ENCODE peak calls at places on chromosomes 4 and X, in ten cellular contexts. One of them, this sample, is unnamed. For H3K27me3 and H3K9me3, the result is how much of the 10 kb centered on the place peaks cover.

GRCh38 chr4:182206916-182207315 is 36.3 kb upstream of the TENM3 start:
- DNase-seq in heart left ventricle: no peak
- DNase-seq in lower lobe of right lung: no peak
- DNase-seq in psoas muscle: no peak
- DNase-seq in SK-N-SH: no peak
- DNase-seq in tibial artery: no peak
- DNase-seq in naive thymus-derived CD4-positive, alpha-beta T cell: no peak
- DNase-seq in SJCRH30: no peak
- DNase-seq in stomach: no peak
- DNase-seq in H9: no peak
- DNase-seq in this sample: no peak

GRCh38 chr4:118012142-118012541 is 22.1 kb upstream of the NDST3 start:
- DNase-seq in psoas muscle: no peak
- DNase-seq in SJCRH30: no peak
- DNase-seq in lower lobe of right lung: no peak
- DNase-seq in heart left ventricle: no peak
- DNase-seq in naive thymus-derived CD4-positive, alpha-beta T cell: no peak
- DNase-seq in H9: no peak
- DNase-seq in SK-N-SH: no peak
- DNase-seq in tibial artery: no peak
- DNase-seq in stomach: no peak
- DNase-seq in this sample: no peak

GRCh38 chrX:40952855-40953254 is 132.4 kb upstream of the USP9X start:
- DNase-seq in lower lobe of right lung: no peak
- DNase-seq in stomach: no peak
- DNase-seq in psoas muscle: no peak
- DNase-seq in SK-N-SH: no peak
- DNase-seq in heart left ventricle: no peak
- DNase-seq in naive thymus-derived CD4-positive, alpha-beta T cell: peak
- DNase-seq in SJCRH30: no peak
- DNase-seq in H9: no peak
- DNase-seq in tibial artery: no peak
- DNase-seq in this sample: no peak

GRCh38 chr4:7857238-7857701 is 82.4 kb downstream of the AFAP1 start:
- DNase-seq in naive thymus-derived CD4-positive, alpha-beta T cell: no peak
- DNase-seq in tibial artery: no peak
- DNase-seq in SJCRH30: no peak
- DNase-seq in heart left ventricle: peak
- DNase-seq in lower lobe of right lung: no peak
- DNase-seq in stomach: no peak
- DNase-seq in psoas muscle: no peak
- DNase-seq in SK-N-SH: no peak
- DNase-seq in H9: no peak
- DNase-seq in this sample: no peak

GRCh38 chrX:39605866-39606265 is 491.9 kb downstream of the BCOR start:
- DNase-seq in lower lobe of right lung: no peak
- DNase-seq in SJCRH30: no peak
- DNase-seq in heart left ventricle: no peak
- DNase-seq in stomach: no peak
- DNase-seq in tibial artery: no peak
- DNase-seq in H9: no peak
- DNase-seq in naive thymus-derived CD4-positive, alpha-beta T cell: no peak
- DNase-seq in SK-N-SH: no peak
- DNase-seq in psoas muscle: no peak
- DNase-seq in this sample: no peak

GRCh38 chr4:152382057-152382785 is 153.7 kb downstream of the FBXW7 start:
- DNase-seq in H9: no peak
- DNase-seq in psoas muscle: peak
- DNase-seq in lower lobe of right lung: no peak
- DNase-seq in stomach: no peak
- DNase-seq in tibial artery: no peak
- DNase-seq in SJCRH30: peak
- DNase-seq in heart left ventricle: peak
- DNase-seq in naive thymus-derived CD4-positive, alpha-beta T cell: peak
- DNase-seq in SK-N-SH: no peak
- DNase-seq in this sample: no peak

GRCh38 chrX:13754765-13755164 is 20.2 kb downstream of the OFD1 start:
- DNase-seq in stomach: no peak
- DNase-seq in SK-N-SH: no peak
- DNase-seq in SJCRH30: no peak
- DNase-seq in heart left ventricle: no peak
- DNase-seq in psoas muscle: no peak
- DNase-seq in lower lobe of right lung: no peak
- DNase-seq in H9: no peak
- DNase-seq in naive thymus-derived CD4-positive, alpha-beta T cell: no peak
- DNase-seq in tibial artery: no peak
- DNase-seq in this sample: no peak

GRCh38 chrX:9566150-9566621 is 101.3 kb downstream of the TBL1X start:
- DNase-seq in lower lobe of right lung: no peak
- DNase-seq in stomach: peak
- DNase-seq in SK-N-SH: no peak
- DNase-seq in SJCRH30: peak
- DNase-seq in tibial artery: peak
- DNase-seq in naive thymus-derived CD4-positive, alpha-beta T cell: no peak
- DNase-seq in H9: no peak
- DNase-seq in heart left ventricle: peak
- DNase-seq in psoas muscle: peak
- DNase-seq in this sample: peak

DNA sequence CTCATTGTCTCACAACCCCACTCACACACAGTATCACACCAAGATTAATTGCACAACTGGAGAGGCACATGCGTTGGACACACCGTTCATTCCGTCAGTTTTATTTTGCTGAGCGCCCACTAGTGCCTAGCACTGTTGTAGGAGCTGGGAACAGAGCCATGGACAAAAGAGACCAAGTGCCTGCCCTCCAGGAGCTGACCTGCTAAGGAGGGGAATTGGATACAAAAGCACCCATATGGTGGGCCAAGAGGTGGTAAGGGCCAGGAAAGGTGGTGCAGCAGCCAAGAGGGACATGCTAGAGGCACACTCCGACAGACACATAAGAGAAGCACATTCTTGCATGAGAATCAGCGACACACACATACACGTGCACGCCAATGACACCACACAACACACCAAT is 705 bp upstream of the CRMP1 start:
- DNase-seq in SJCRH30: no peak
- DNase-seq in naive thymus-derived CD4-positive, alpha-beta T cell: no peak
- DNase-seq in H9: no peak
- DNase-seq in stomach: no peak
- DNase-seq in psoas muscle: no peak
- DNase-seq in SK-N-SH: no peak
- DNase-seq in tibial artery: no peak
- DNase-seq in heart left ventricle: no peak
- DNase-seq in lower lobe of right lung: no peak
- DNase-seq in this sample: no peak
- H3K27me3 ChIP-seq in SJCRH30: under half
- H3K27me3 ChIP-seq in naive thymus-derived CD4-positive, alpha-beta T cell: under half
- H3K27me3 ChIP-seq in H9: under half
- H3K27me3 ChIP-seq in stomach: half or more
- H3K27me3 ChIP-seq in psoas muscle: under half
- H3K27me3 ChIP-seq in SK-N-SH: under half
- H3K27me3 ChIP-seq in tibial artery: half or more
- H3K27me3 ChIP-seq in heart left ventricle: half or more
- H3K27me3 ChIP-seq in lower lobe of right lung: half or more
- H3K27me3 ChIP-seq in this sample: half or more

GRCh38 chrX:16827225-16827624 is 41.0 kb downstream of the TXLNG start:
- DNase-seq in tibial artery: no peak
- DNase-seq in H9: no peak
- DNase-seq in naive thymus-derived CD4-positive, alpha-beta T cell: no peak
- DNase-seq in heart left ventricle: no peak
- DNase-seq in SK-N-SH: no peak
- DNase-seq in SJCRH30: no peak
- DNase-seq in psoas muscle: no peak
- DNase-seq in lower lobe of right lung: no peak
- DNase-seq in stomach: no peak
- DNase-seq in this sample: peak

GRCh38 chrX:16822723-16823122 is 36.5 kb downstream of the TXLNG start:
- DNase-seq in SK-N-SH: no peak
- DNase-seq in stomach: no peak
- DNase-seq in naive thymus-derived CD4-positive, alpha-beta T cell: no peak
- DNase-seq in H9: no peak
- DNase-seq in psoas muscle: no peak
- DNase-seq in lower lobe of right lung: no peak
- DNase-seq in tibial artery: no peak
- DNase-seq in heart left ventricle: no peak
- DNase-seq in SJCRH30: no peak
- DNase-seq in this sample: no peak

GRCh38 chrX:16828126-16828908 is 41.8 kb downstream of the RBBP7 start:
- DNase-seq in stomach: no peak
- DNase-seq in SK-N-SH: no peak
- DNase-seq in tibial artery: no peak
- DNase-seq in H9: no peak
- DNase-seq in lower lobe of right lung: no peak
- DNase-seq in psoas muscle: no peak
- DNase-seq in naive thymus-derived CD4-positive, alpha-beta T cell: no peak
- DNase-seq in SJCRH30: no peak
- DNase-seq in heart left ventricle: peak
- DNase-seq in this sample: peak

GRCh38 chrX:16825306-16826035 is 39.2 kb downstream of the TXLNG start:
- DNase-seq in naive thymus-derived CD4-positive, alpha-beta T cell: no peak
- DNase-seq in H9: no peak
- DNase-seq in SK-N-SH: peak
- DNase-seq in tibial artery: no peak
- DNase-seq in lower lobe of right lung: no peak
- DNase-seq in SJCRH30: no peak
- DNase-seq in stomach: no peak
- DNase-seq in psoas muscle: no peak
- DNase-seq in heart left ventricle: no peak
- DNase-seq in this sample: no peak

DNA sequence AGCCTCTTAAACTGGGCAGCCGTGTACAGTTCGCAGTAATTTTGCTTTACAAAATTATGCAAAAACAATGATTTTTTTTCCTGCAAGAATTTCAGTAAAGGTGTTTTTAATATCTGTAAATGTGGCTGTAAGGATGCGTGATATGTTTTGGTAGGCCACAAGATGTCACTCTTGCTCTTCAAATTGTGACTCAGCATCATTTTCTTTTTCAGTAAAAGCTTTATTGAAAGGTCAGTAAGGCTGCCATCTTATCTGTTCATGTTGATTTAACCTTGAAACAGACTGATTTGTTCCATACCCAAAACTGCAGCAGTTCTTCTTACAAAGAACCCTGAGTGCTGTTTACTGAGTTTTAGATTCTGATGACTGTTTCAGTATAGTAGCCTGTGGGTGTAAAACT is 39.9 kb downstream of the TXLNG start:
- DNase-seq in psoas muscle: no peak
- DNase-seq in stomach: no peak
- DNase-seq in SJCRH30: no peak
- DNase-seq in heart left ventricle: no peak
- DNase-seq in tibial artery: no peak
- DNase-seq in lower lobe of right lung: no peak
- DNase-seq in H9: no peak
- DNase-seq in SK-N-SH: peak
- DNase-seq in naive thymus-derived CD4-positive, alpha-beta T cell: peak
- DNase-seq in this sample: no peak
- H3K9me3 ChIP-seq in psoas muscle: under half
- H3K9me3 ChIP-seq in stomach: under half
- H3K9me3 ChIP-seq in SJCRH30: under half
- H3K9me3 ChIP-seq in heart left ventricle: under half
- H3K9me3 ChIP-seq in tibial artery: under half
- H3K9me3 ChIP-seq in lower lobe of right lung: under half
- H3K9me3 ChIP-seq in H9: under half
- H3K9me3 ChIP-seq in SK-N-SH: under half
- H3K9me3 ChIP-seq in naive thymus-derived CD4-positive, alpha-beta T cell: under half
- H3K9me3 ChIP-seq in this sample: under half

GRCh38 chrX:69365349-69365748 is 138.8 kb upstream of the NALF2 start:
- DNase-seq in stomach: no peak
- DNase-seq in SK-N-SH: no peak
- DNase-seq in heart left ventricle: no peak
- DNase-seq in naive thymus-derived CD4-positive, alpha-beta T cell: no peak
- DNase-seq in SJCRH30: no peak
- DNase-seq in psoas muscle: no peak
- DNase-seq in H9: no peak
- DNase-seq in lower lobe of right lung: no peak
- DNase-seq in tibial artery: no peak
- DNase-seq in this sample: no peak

GRCh38 chrX:69365755-69366154 is 138.4 kb upstream of the NALF2 start:
- DNase-seq in SK-N-SH: no peak
- DNase-seq in lower lobe of right lung: no peak
- DNase-seq in SJCRH30: no peak
- DNase-seq in H9: no peak
- DNase-seq in heart left ventricle: no peak
- DNase-seq in tibial artery: no peak
- DNase-seq in stomach: no peak
- DNase-seq in naive thymus-derived CD4-positive, alpha-beta T cell: no peak
- DNase-seq in psoas muscle: no peak
- DNase-seq in this sample: no peak

GRCh38 chrX:69362889-69363288 is 141.2 kb upstream of the NALF2 start:
- DNase-seq in SK-N-SH: peak
- DNase-seq in SJCRH30: no peak
- DNase-seq in psoas muscle: peak
- DNase-seq in lower lobe of right lung: no peak
- DNase-seq in H9: no peak
- DNase-seq in tibial artery: no peak
- DNase-seq in stomach: no peak
- DNase-seq in naive thymus-derived CD4-positive, alpha-beta T cell: no peak
- DNase-seq in heart left ventricle: no peak
- DNase-seq in this sample: no peak

GRCh38 chrX:69369999-69370398 is 134.1 kb upstream of the NALF2 start:
- DNase-seq in psoas muscle: no peak
- DNase-seq in SK-N-SH: no peak
- DNase-seq in naive thymus-derived CD4-positive, alpha-beta T cell: no peak
- DNase-seq in stomach: no peak
- DNase-seq in lower lobe of right lung: no peak
- DNase-seq in SJCRH30: no peak
- DNase-seq in H9: no peak
- DNase-seq in heart left ventricle: no peak
- DNase-seq in tibial artery: no peak
- DNase-seq in this sample: no peak

DNA sequence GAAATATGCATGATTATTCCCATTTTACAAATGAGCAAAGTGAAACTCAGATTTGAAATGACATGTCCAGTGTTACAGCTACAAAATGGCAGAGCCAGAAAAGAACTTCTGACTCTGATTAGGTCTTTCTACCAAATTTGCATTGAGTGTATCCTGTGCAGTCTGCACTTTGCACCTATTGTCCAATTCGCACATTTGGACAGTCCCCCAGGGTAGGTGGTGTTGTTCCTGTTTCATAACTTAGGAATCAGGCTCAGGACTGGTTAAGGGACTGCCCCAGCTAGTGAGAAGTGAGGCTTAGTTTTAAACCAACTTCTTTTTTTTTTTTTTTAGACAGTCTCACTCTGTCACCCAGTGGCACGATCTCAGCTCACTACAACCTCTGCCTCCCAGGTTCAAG is 137.9 kb upstream of the NALF2 start:
- DNase-seq in H9: no peak
- DNase-seq in tibial artery: no peak
- DNase-seq in lower lobe of right lung: no peak
- DNase-seq in psoas muscle: no peak
- DNase-seq in naive thymus-derived CD4-positive, alpha-beta T cell: no peak
- DNase-seq in SJCRH30: no peak
- DNase-seq in SK-N-SH: no peak
- DNase-seq in stomach: no peak
- DNase-seq in heart left ventricle: no peak
- DNase-seq in this sample: no peak
- H3K27me3 ChIP-seq in H9: under half
- H3K27me3 ChIP-seq in tibial artery: under half
- H3K27me3 ChIP-seq in lower lobe of right lung: under half
- H3K27me3 ChIP-seq in psoas muscle: under half
- H3K27me3 ChIP-seq in naive thymus-derived CD4-positive, alpha-beta T cell: under half
- H3K27me3 ChIP-seq in SJCRH30: under half
- H3K27me3 ChIP-seq in SK-N-SH: under half
- H3K27me3 ChIP-seq in stomach: under half
- H3K27me3 ChIP-seq in heart left ventricle: under half
- H3K27me3 ChIP-seq in this sample: under half

DNA sequence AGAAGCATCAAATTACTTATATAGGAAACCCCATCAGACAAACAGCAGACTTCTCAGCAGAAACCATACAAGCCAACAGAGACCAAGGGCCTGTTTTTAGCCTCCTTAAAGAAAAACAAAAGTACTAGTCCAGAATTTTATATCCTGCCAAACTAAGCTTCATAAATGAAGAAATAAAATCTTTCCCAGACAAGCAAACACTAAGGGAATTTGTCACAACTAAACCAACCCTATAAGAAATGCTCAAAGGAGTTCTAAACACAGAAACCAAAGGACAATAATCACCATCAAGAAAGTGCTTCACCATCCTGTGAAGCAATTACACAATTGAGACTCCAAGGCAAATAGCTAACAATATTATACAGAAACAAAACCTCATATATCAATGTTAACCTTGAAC is 238.6 kb downstream of the NKX6-1 start:
- DNase-seq in naive thymus-derived CD4-positive, alpha-beta T cell: no peak
- DNase-seq in H9: no peak
- DNase-seq in SJCRH30: no peak
- DNase-seq in SK-N-SH: no peak
- DNase-seq in heart left ventricle: no peak
- DNase-seq in psoas muscle: no peak
- DNase-seq in tibial artery: no peak
- DNase-seq in stomach: no peak
- DNase-seq in lower lobe of right lung: no peak
- DNase-seq in this sample: no peak
- H3K9me3 ChIP-seq in naive thymus-derived CD4-positive, alpha-beta T cell: under half
- H3K9me3 ChIP-seq in H9: under half
- H3K9me3 ChIP-seq in SJCRH30: under half
- H3K9me3 ChIP-seq in SK-N-SH: under half
- H3K9me3 ChIP-seq in heart left ventricle: under half
- H3K9me3 ChIP-seq in psoas muscle: under half
- H3K9me3 ChIP-seq in tibial artery: under half
- H3K9me3 ChIP-seq in stomach: under half
- H3K9me3 ChIP-seq in lower lobe of right lung: under half
- H3K9me3 ChIP-seq in this sample: under half

This sample was measured in adrenal gland.